ENCODE peak calls at places on chromosome 4, in four cellular contexts. H is activated T-helper 1 cell treated with anti-CD3 and anti-CD28 coated beads, Interleukin-2, amount 50 U/mL, for 16 hours; R is B cell; Z is heart right ventricle. W is an unnamed sample.

GRCh38 chr4:151165205-151166000 is 66.0 kb downstream of the RPS3A start:
- DNase-seq in H (no peak), R (no peak), Z (no peak), W (no peak)

GRCh38 chr4:1566838-1567518 is 117.1 kb downstream of the FAM53A start:
- DNase-seq in H (no peak), R (no peak), Z (no peak), W (peak; percentile 17)

GRCh38 chr4:138236035-138236434 is 6.1 kb downstream of the SLC7A11 start:
- DNase-seq in H (no peak), R (no peak), Z (no peak), W (no peak)

GRCh38 chr4:74567981-74568380 is 123.0 kb downstream of the AREG start:
- DNase-seq in H (no peak), R (no peak), Z (no peak), W (no peak)

GRCh38 chr4:17578482-17578891 is 1.5 kb downstream of the LAP3 start:
- DNase-seq in H (no peak), R (peak; percentile 12), Z (no peak), W (no peak)

GRCh38 chr4:85787133-85787532 is 312.2 kb downstream of the ARHGAP24 start:
- DNase-seq in H (no peak), R (no peak), Z (no peak), W (no peak)

GRCh38 chr4:8710416-8710815 is 117.9 kb downstream of the CPZ start:
- DNase-seq in H (no peak), R (no peak), Z (no peak), W (no peak)

GRCh38 chr4:128570380-128570779 is 239.1 kb upstream of the JADE1 start:
- DNase-seq in H (no peak), R (no peak), Z (no peak), W (peak; percentile 45)

GRCh38 chr4:17494258-17494657 is 17.6 kb downstream of the QDPR start:
- DNase-seq in H (no peak), R (no peak), Z (no peak), W (no peak)

GRCh38 chr4:63728480-63729177 is 680.6 kb downstream of the TECRL start:
- DNase-seq in H (no peak), R (no peak), Z (no peak), W (no peak)

GRCh38 chr4:3703677-3704521 is 62.3 kb upstream of the ADRA2C start:
- DNase-seq in H (no peak), R (no peak), Z (no peak), W (no peak)

GRCh38 chr4:119525771-119526712 is 102.6 kb downstream of the PDE5A start:
- DNase-seq in H (no peak), R (no peak), Z (no peak), W (no peak)

GRCh38 chr4:104393649-104394048 is 101.0 kb downstream of the CXXC4 start:
- DNase-seq in H (no peak), R (no peak), Z (no peak), W (no peak)

GRCh38 chr4:101197350-101197749 is 150.0 kb downstream of the PPP3CA start:
- DNase-seq in H (no peak), R (no peak), Z (no peak), W (no peak)

GRCh38 chr4:4182835-4183568 is 43.7 kb downstream of the OTOP1 start:
- DNase-seq in H (no peak), R (no peak), Z (no peak), W (no peak)

GRCh38 chr4:8058031-8058479 is 100.6 kb downstream of the ABLIM2 start:
- DNase-seq in H (no peak), R (no peak), Z (no peak), W (no peak)

GRCh38 chr4:158051401-158052235 is 121.2 kb downstream of the GASK1B start:
- DNase-seq in H (no peak), R (no peak), Z (no peak), W (peak; percentile 45)

GRCh38 chr4:147640331-147640730 is 23.1 kb downstream of the TMEM184C start:
- DNase-seq in H (no peak), R (no peak), Z (no peak), W (no peak)

GRCh38 chr4:183443609-183444148 is 757 bp upstream of the CDKN2AIP start:
- DNase-seq in H (peak; percentile 15), R (no peak), Z (no peak), W (no peak)

GRCh38 chr4:12488672-12489071 is 995.5 kb downstream of the RAB28 start:
- DNase-seq in H (no peak), R (no peak), Z (peak; percentile 74), W (peak; percentile 68)

GRCh38 chr4:73613130-73613529 is 7.1 kb downstream of the RASSF6 start:
- DNase-seq in H (no peak), R (no peak), Z (no peak), W (no peak)

GRCh38 chr4:7233601-7234000 is 41.3 kb downstream of the SORCS2 start:
- DNase-seq in H (no peak), R (no peak), Z (no peak), W (no peak)

GRCh38 chr4:144820706-144821105 is 174.8 kb downstream of the HHIP start:
- DNase-seq in H (no peak), R (no peak), Z (no peak), W (no peak)

GRCh38 chr4:102825261-102826071 is 1.9 kb downstream of the UBE2D3 start:
- DNase-seq in H (no peak), R (no peak), Z (peak; percentile 47), W (no peak)

GRCh38 chr4:122739174-122739573 is 6.7 kb downstream of the BBS12 start:
- DNase-seq in H (no peak), R (no peak), Z (no peak), W (no peak)

GRCh38 chr4:72055566-72055965 is 23.8 kb downstream of the NPFFR2 start:
- DNase-seq in H (no peak), R (no peak), Z (no peak), W (no peak)

GRCh38 chr4:38314663-38315062 is 349.3 kb upstream of the KLF3 start:
- DNase-seq in H (no peak), R (no peak), Z (no peak), W (no peak)

GRCh38 chr4:27057662-27058061 is 197.0 kb downstream of the STIM2 start:
- DNase-seq in H (no peak), R (no peak), Z (no peak), W (no peak)

GRCh38 chr4:54614094-54614493 is 43.7 kb upstream of the KIT start:
- DNase-seq in H (no peak), R (no peak), Z (no peak), W (no peak)

GRCh38 chr4:41360911-41361830 is 104.4 kb downstream of the UCHL1 start:
- DNase-seq in H (no peak), R (no peak), Z (peak; percentile 55), W (peak; percentile 48)

GRCh38 chr4:15765910-15766703 is 12.0 kb upstream of the CD38 start:
- DNase-seq in H (no peak), R (no peak), Z (no peak), W (no peak)

W was measured in left cardiac atrium.